ENCODE peak calls at places on chromosomes 4 and X, in four cellular contexts. H is stimulated activated naive CD4-positive, alpha-beta T cell; C is thyroid gland; E is HCEC 1CT. V is an unnamed sample.

GRCh38 chr4:88897180-88897579 is 159.8 kb downstream of the FAM13A start:
- DNase-seq in H (no peak), C (no peak), E (no peak), V (no peak)

GRCh38 chrX:77448170-77448569 is 981 bp downstream of the FGF16 start:
- DNase-seq in H (no peak), C (no peak), E (no peak), V (peak; percentile 27)

GRCh38 chrX:54178100-54178940 is 4.7 kb downstream of the FAM120C start:
- DNase-seq in H (no peak), C (no peak), E (peak; percentile 73), V (no peak)

GRCh38 chr4:101670897-101671296 is 119.6 kb upstream of the BANK1 start:
- DNase-seq in C (no peak), H (no peak), E (no peak), V (no peak)

GRCh38 chrX:40897768-40898167 is 162.4 kb upstream of the MED14 start:
- DNase-seq in E (no peak), H (no peak), C (peak; percentile 9), V (peak; percentile 30)

GRCh38 chr4:150139297-150139696 is 61.1 kb downstream of the DCLK2 start:
- DNase-seq in E (no peak), C (no peak), H (no peak), V (no peak)

GRCh38 chr4:38563703-38564490 is 100.1 kb upstream of the KLF3 start:
- DNase-seq in E (no peak), H (no peak), C (peak; percentile 35), V (no peak)

GRCh38 chr4:24428850-24429249 is 155.5 kb downstream of the DHX15 start:
- DNase-seq in C (no peak), E (no peak), H (no peak), V (no peak)

GRCh38 chrX:57573754-57574153 is 18.1 kb upstream of the ZXDB start:
- DNase-seq in E (no peak), C (no peak), H (no peak), V (peak; percentile 74)

V was measured in ELF-1.